ENCODE peak calls at places on chromosomes 6 and 20, in ten cellular contexts. E, I, H, R, Y, B, T, V, A and S are unnamed samples. For H3K4me1, the result is how much of the 10 kb centered on the place peaks cover.

GRCh38 chr6:20211941-20212391 is 303 bp downstream of the MBOAT1 start:
- DNase-seq in E (peak), I (no peak), H (peak), R (no peak), Y (no peak), B (no peak), T (no peak), V (no peak), A (no peak), S (no peak)

GRCh38 chr6:3176562-3177355 is 19.4 kb upstream of the TUBB2A start:
- DNase-seq in E (peak), I (no peak), H (no peak), R (no peak), Y (no peak), B (peak), T (no peak), V (peak), A (no peak), S (peak)

GRCh38 chr6:166330612-166331011 is 11.7 kb downstream of the SFT2D1 start:
- DNase-seq in E (no peak), I (no peak), H (peak), R (peak), Y (no peak), B (no peak), T (peak), V (no peak), A (peak), S (no peak)

GRCh38 chr20:11350126-11351005 is 567.3 kb upstream of the BTBD3 start:
- DNase-seq in E (no peak), I (no peak), H (no peak), R (no peak), Y (no peak), B (peak), T (no peak), V (no peak), A (no peak), S (no peak)

GRCh38 chr6:66094615-66095014 is 387.6 kb upstream of the EYS start:
- DNase-seq in E (no peak), I (no peak), H (no peak), R (no peak), Y (peak), B (no peak), T (no peak), V (no peak), A (no peak), S (no peak)

GRCh38 chr20:24580855-24581254 is 111.4 kb downstream of the SYNDIG1 start:
- DNase-seq in E (no peak), I (no peak), H (no peak), R (no peak), Y (no peak), B (no peak), T (no peak), V (no peak), A (no peak), S (peak)

GRCh38 chr6:154406869-154407268 is 50.3 kb upstream of the IPCEF1 start:
- DNase-seq in E (no peak), I (no peak), H (no peak), R (no peak), Y (no peak), B (no peak), T (no peak), V (no peak), A (no peak), S (no peak)

GRCh38 chr6:137415127-137415833 is 78.9 kb downstream of the OLIG3 start:
- DNase-seq in E (peak), I (peak), H (peak), R (peak), Y (peak), B (peak), T (peak), V (peak), A (peak), S (peak)

GRCh38 chr6:31356216-31356945 is 598 bp downstream of the HLA-B start:
- DNase-seq in E (peak), I (no peak), H (peak), R (peak), Y (peak), B (peak), T (no peak), V (no peak), A (no peak), S (no peak)

GRCh38 chr6:35139924-35140524 is 1.1 kb downstream of the TCP11 start:
- DNase-seq in E (peak), I (peak), H (peak), R (peak), Y (no peak), B (peak), T (no peak), V (peak), A (peak), S (peak)

GRCh38 chr6:37473364-37474095 is 26.2 kb downstream of the CCDC167 start:
- DNase-seq in E (peak), I (no peak), H (no peak), R (peak), Y (no peak), B (no peak), T (no peak), V (no peak), A (no peak), S (no peak)

GRCh38 chr6:11387702-11388101 is 149.8 kb upstream of the TMEM170B start:
- DNase-seq in E (no peak), I (no peak), H (no peak), R (no peak), Y (no peak), B (no peak), T (no peak), V (no peak), A (no peak), S (no peak)

GRCh38 chr20:10505320-10506226 is 70.5 kb downstream of the SLX4IP start:
- DNase-seq in E (no peak), I (no peak), H (no peak), R (no peak), Y (no peak), B (no peak), T (no peak), V (no peak), A (no peak), S (no peak)

GRCh38 chr6:158457616-158458278 is 102.1 kb upstream of the TMEM181 start:
- DNase-seq in E (peak), I (no peak), H (no peak), R (no peak), Y (no peak), B (no peak), T (no peak), V (no peak), A (no peak), S (no peak)

GRCh38 chr6:148999921-149000589 is 253.2 kb downstream of the UST start:
- DNase-seq in E (peak), I (no peak), H (no peak), R (peak), Y (no peak), B (no peak), T (no peak), V (peak), A (no peak), S (peak)

GRCh38 chr20:52303281-52303950 is 111.8 kb upstream of the ZFP64 start:
- DNase-seq in E (no peak), I (no peak), H (no peak), R (no peak), Y (no peak), B (no peak), T (no peak), V (no peak), A (no peak), S (no peak)

GRCh38 chr6:15522026-15522425 is 140.8 kb downstream of the DTNBP1 start:
- DNase-seq in E (no peak), I (no peak), H (no peak), R (no peak), Y (no peak), B (no peak), T (no peak), V (no peak), A (no peak), S (no peak)

GRCh38 chr20:35273449-35274171 is 4.3 kb downstream of the MMP24OS start:
- DNase-seq in E (no peak), I (no peak), H (peak), R (no peak), Y (no peak), B (no peak), T (no peak), V (no peak), A (no peak), S (no peak)

GRCh38 chr6:71608646-71609045 is 277.7 kb upstream of the RIMS1 start:
- DNase-seq in E (peak), I (no peak), H (no peak), R (no peak), Y (no peak), B (no peak), T (no peak), V (no peak), A (no peak), S (no peak)

GRCh38 chr6:11773581-11773980 is 5.0 kb downstream of the ADTRP start:
- DNase-seq in E (no peak), I (no peak), H (no peak), R (no peak), Y (no peak), B (no peak), T (no peak), V (no peak), A (no peak), S (no peak)

GRCh38 chr20:25345721-25346120 is 44.9 kb downstream of the ABHD12 start:
- DNase-seq in E (no peak), I (no peak), H (no peak), R (no peak), Y (no peak), B (no peak), T (no peak), V (no peak), A (no peak), S (no peak)

GRCh38 chr6:43763133-43763797 is 6.7 kb upstream of the VEGFA start:
- DNase-seq in E (no peak), I (no peak), H (no peak), R (no peak), Y (no peak), B (no peak), T (no peak), V (no peak), A (no peak), S (peak)

GRCh38 chr6:111061493-111061892 is 25.8 kb upstream of the SLC16A10 start:
- DNase-seq in E (no peak), I (no peak), H (no peak), R (no peak), Y (no peak), B (no peak), T (no peak), V (no peak), A (no peak), S (no peak)
- H3K4me3 ChIP-seq in E (no peak), I (no peak), H (no peak), R (no peak), Y (no peak), B (no peak), T (no peak), V (no peak), A (no peak), S (no peak)

GRCh38 chr6:130912451-130912850 is 85.2 kb downstream of the SMLR1 start:
- DNase-seq in E (no peak), I (no peak), H (no peak), R (no peak), Y (no peak), B (no peak), T (no peak), V (no peak), A (no peak), S (no peak)
- H3K27ac ChIP-seq in E (no peak), I (no peak), H (no peak), R (no peak), Y (no peak), B (no peak), T (no peak), V (no peak), A (no peak), S (no peak)

DNA sequence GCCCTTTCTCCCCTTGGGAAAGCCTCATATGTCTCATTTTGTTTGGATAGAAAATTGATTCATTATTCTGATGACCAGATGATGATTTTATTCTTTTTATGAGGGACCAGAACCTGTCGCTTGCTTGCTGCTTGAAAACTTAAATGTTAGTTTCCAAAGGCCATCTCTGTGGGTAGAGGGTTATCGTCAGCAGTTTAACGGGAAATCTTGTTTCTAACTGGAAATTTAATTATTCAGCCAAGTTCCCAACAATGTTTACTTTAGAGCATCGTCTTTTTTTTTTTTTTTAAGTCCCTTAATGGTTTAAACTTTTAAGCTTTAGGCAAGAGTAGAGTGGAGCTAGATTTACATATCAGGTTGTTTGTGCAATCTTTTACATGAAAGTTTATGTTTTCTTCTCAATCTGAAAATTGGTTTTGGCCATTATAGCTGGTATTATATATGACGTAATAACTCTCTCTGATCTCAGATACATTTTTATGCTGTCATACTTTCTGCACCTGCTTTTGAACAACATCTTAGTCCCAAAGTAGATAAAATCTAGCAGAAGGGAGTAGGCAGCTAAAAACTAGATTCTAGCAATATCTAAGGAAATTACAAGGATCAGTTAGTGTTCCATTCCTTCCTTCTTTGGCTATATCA is 93.9 kb downstream of the FOXO3 start:
- DNase-seq in E (no peak), I (no peak), H (no peak), R (no peak), Y (no peak), B (no peak), T (no peak), V (no peak), A (no peak), S (no peak)
- H3K4me1 ChIP-seq in E (under half), I (under half), H (under half), R (half or more), Y (half or more), B (under half), T (under half), V (under half), A (under half), S (half or more)

DNA sequence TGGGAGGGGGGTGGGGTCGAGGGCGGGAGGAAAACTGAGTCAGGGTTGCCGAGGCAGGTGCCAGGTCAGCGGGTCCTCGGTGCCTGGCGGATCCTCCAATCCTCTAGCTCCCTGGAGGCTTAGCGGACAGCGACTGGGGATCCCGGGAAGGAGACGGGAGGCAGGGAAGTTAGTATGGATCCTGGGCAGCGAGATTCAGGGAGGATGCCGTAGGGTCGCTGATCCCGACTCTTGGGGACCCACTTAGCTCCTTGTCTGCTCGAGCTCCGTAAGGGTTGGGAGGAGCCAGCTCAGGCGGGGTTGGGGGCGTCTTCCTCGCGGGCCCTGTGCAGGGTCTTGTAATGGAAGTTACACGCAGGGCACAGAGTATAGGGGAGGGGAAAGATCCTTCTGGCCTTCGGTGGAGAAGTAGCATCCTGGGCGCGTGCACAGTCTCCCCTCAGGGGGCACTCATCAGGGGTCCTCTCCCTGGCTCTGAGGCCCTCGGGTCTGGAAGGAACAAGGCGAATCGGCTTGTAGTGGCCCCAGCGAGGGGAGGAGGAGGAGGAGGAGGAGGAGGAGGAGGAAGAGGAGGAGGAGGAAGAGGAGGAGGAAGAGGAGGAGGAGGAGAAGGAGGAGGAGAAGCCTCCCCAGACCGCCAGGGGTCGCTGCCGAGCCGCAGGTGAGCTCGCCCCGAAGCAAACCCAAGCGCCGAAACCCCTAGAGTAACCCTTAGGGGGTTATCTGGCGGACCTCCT is 6.4 kb upstream of the SLC12A5 start:
- DNase-seq in E (peak), I (peak), H (peak), R (peak), Y (peak), B (peak), T (no peak), V (peak), A (no peak), S (no peak)
- H3K4me3 ChIP-seq in E (peak), I (peak), H (peak), R (no peak), Y (no peak), B (peak), T (peak), V (no peak), A (peak), S (no peak)